ENCODE peak calls at places on chromosomes 12 and 14, in nine cellular contexts. R is choroid plexus epithelial cell; J is A549; X is endothelial cell of umbilical vein; U is fibroblast of lung; A is mammary epithelial cell; O is GM12865; Y is CD8-positive, alpha-beta T cell; Z is Caco-2. M is an unnamed sample.
A peak's percentile ranks its signal among the peaks of the same experiment; 100 is the strongest.

GRCh38 chr14:22184157-22185025 is 404.6 kb downstream of the DAD1 start:
- DNase-seq in R (peak; percentile 13), J (no peak), X (peak; percentile 47), U (peak; percentile 40), A (no peak), O (no peak), Y (no peak), Z (no peak), M (no peak)

GRCh38 chr12:132899033-132899432 is 11.6 kb upstream of the CHFR start:
- DNase-seq in R (peak; percentile 19), J (no peak), X (peak; percentile 10), U (no peak), A (peak; percentile 12), O (no peak), Y (no peak), Z (no peak), M (no peak)

GRCh38 chr12:120529641-120530314 is 820 bp upstream of the COQ5 start:
- DNase-seq in R (peak; percentile 79), J (peak; percentile 61), X (peak; percentile 73), U (no peak), A (peak; percentile 61), O (peak; percentile 47), Y (no peak), Z (peak; percentile 63), M (peak; percentile 59)

GRCh38 chr14:74647834-74648361 is 35.9 kb upstream of the LTBP2 start:
- DNase-seq in R (peak; percentile 24), J (no peak), X (peak; percentile 29), U (no peak), A (peak; percentile 57), O (no peak), Y (no peak), Z (no peak), M (no peak)

GRCh38 chr14:98999345-98999744 is 272.7 kb downstream of the BCL11B start:
- DNase-seq in R (no peak), J (no peak), X (no peak), U (no peak), A (no peak), O (no peak), Y (no peak), Z (no peak), M (no peak)

GRCh38 chr12:4279120-4279690 is 5.6 kb downstream of the CCND2 start:
- DNase-seq in R (no peak), J (no peak), X (no peak), U (no peak), A (no peak), O (no peak), Y (no peak), Z (peak; percentile 17), M (no peak)

GRCh38 chr14:52876311-52876710 is 74.5 kb downstream of the FERMT2 start:
- DNase-seq in R (peak; percentile 64), J (no peak), X (no peak), U (peak; percentile 69), A (no peak), O (no peak), Y (no peak), Z (no peak), M (no peak)

GRCh38 chr12:26240329-26240815 is 45.0 kb downstream of the SSPN start:
- DNase-seq in R (no peak), J (no peak), X (no peak), U (no peak), A (no peak), O (no peak), Y (no peak), Z (no peak), M (no peak)

GRCh38 chr12:4701383-4701782 is 18.8 kb upstream of the GALNT8 start:
- DNase-seq in R (no peak), J (no peak), X (no peak), U (peak; percentile 38), A (no peak), O (no peak), Y (no peak), Z (no peak), M (no peak)

GRCh38 chr12:130334937-130335336 is 2.8 kb upstream of the PIWIL1 start:
- DNase-seq in R (no peak), J (no peak), X (no peak), U (no peak), A (peak; percentile 1), O (no peak), Y (no peak), Z (no peak), M (no peak)

GRCh38 chr12:88944403-88944802 is 364.1 kb upstream of the KITLG start:
- DNase-seq in R (peak; percentile 53), J (peak; percentile 72), X (peak; percentile 91), U (peak; percentile 28), A (peak; percentile 66), O (peak; percentile 9), Y (no peak), Z (no peak), M (no peak)

GRCh38 chr14:26833777-26834176 is 235.9 kb upstream of the NOVA1 start:
- DNase-seq in R (peak; percentile 12), J (peak; percentile 48), X (no peak), U (peak; percentile 22), A (no peak), O (no peak), Y (no peak), Z (no peak), M (no peak)

GRCh38 chr12:38507839-38508238 is 191.3 kb downstream of the ALG10B start:
- DNase-seq in R (no peak), J (no peak), X (no peak), U (no peak), A (peak; percentile 26), O (no peak), Y (no peak), Z (no peak), M (no peak)

GRCh38 chr14:22622220-22622619 is 21.9 kb downstream of the OR6J1 start:
- DNase-seq in R (peak; percentile 89), J (no peak), X (no peak), U (peak; percentile 74), A (peak; percentile 39), O (no peak), Y (no peak), Z (no peak), M (no peak)

GRCh38 chr14:34797747-34798583 is 77.2 kb downstream of the BAZ1A start:
- DNase-seq in R (no peak), J (no peak), X (no peak), U (no peak), A (no peak), O (no peak), Y (no peak), Z (peak; percentile 64), M (no peak)

GRCh38 chr12:4506870-4507269 is 31.8 kb upstream of the RAD51AP1 start:
- DNase-seq in R (peak; percentile 71), J (no peak), X (no peak), U (peak; percentile 50), A (peak; percentile 79), O (peak; percentile 77), Y (no peak), Z (no peak), M (no peak)

DNA sequence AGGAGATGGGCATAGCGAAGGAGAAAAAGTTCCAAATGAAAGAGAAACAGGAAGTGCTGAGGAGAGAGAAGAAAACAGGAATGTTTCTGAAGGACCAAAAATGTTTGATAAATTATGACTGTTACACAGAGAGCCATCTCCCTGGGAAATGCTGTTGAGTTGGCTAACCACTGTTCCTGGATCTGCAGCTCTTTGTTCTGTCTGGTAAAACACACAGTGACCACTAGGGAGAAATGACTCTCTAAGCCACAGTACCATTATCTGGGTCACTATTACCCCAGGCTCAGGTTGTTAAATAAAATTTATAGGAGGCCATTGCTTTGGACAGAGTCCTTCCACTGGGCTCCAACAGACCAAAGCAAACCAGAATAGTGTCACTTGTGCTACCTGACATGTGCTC is 219.3 kb downstream of the CRADD start:
- DNase-seq in R (peak; percentile 19), J (no peak), X (no peak), U (no peak), A (no peak), O (no peak), Y (no peak), Z (no peak), M (no peak)
- TF ChIP-seq CTCF in R (peak; percentile 32), J (no peak), X (no peak), U (no peak), A (peak; percentile 9), O (peak; percentile 16), Y (no peak), Z (no peak), M (no peak)

GRCh38 chr12:42589465-42590323 is at the start of gene PRICKLE1:
- DNase-seq in R (peak; percentile 60), J (peak; percentile 25), X (peak; percentile 69), U (peak; percentile 64), A (peak; percentile 64), O (peak; percentile 43), Y (no peak), Z (peak; percentile 61), M (no peak)
- H3K4me3 ChIP-seq in R (peak within 1 kb of the TSS; percentile 91), J (peak within 1 kb of the TSS; percentile 73), X (peak within 1 kb of the TSS; percentile 99), U (peak within 1 kb of the TSS; percentile 56), A (peak within 1 kb of the TSS; percentile 95), O (peak within 1 kb of the TSS; percentile 35), Y (no peak within 1 kb of the TSS), Z (peak within 1 kb of the TSS; percentile 47), M (no peak within 1 kb of the TSS)

DNA sequence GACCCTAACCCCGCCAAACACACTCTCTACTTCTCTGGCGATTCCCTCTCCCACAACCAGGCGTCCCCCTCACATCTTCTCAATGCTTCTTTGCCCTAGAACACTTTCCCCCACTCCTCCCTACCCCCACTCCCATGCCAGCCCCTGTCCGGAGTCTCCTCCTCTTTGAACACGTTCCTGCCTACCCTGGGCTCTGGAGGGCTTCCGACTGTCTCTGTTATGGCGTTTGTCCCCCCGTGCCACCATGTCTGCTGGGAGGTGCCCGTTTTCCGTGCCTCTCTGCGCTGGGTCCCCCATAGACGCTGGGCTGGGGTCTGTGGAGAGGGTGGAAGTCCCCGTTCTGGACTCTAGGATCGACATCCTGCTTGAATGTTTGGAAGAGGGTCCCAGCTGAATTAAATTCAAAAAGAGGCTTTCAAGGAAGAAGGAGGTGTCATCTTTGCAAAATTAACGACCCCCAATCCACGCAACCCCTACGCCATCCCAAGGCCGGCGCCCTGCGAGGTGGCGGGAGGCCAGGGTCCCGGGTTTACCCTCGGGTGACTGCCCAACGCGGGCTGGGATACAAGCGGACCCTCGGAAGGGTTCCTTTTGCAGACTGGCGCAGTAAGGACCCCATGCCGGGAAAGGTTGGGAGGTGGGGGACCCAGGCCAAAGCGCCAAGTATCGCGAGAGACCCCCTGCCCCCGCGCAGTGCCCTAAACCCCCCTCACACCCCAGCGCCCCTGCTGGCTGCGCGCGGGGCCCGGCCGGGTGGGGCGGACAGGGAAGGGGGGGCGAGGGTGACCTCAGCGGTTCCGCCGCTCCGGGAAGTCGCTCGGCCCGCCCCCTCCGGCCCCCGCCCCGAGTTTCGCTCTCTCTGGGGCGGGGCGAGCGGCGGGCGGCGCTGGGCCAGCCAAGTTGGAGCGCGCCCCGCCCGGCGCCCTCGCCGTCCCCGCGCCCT is 973 bp upstream of the ZBTB42 start:
- DNase-seq in R (peak; percentile 66), J (no peak), X (peak; percentile 62), U (peak; percentile 78), A (peak; percentile 45), O (peak; percentile 85), Y (peak; percentile 81), Z (peak; percentile 83), M (no peak)
- TF ChIP-seq CTCF in R (peak; percentile 41), J (peak; percentile 5), X (peak; percentile 51), U (peak; percentile 28), A (no peak), O (peak; percentile 41), Y (no peak), Z (peak; percentile 55), M (peak; percentile 39)

DNA sequence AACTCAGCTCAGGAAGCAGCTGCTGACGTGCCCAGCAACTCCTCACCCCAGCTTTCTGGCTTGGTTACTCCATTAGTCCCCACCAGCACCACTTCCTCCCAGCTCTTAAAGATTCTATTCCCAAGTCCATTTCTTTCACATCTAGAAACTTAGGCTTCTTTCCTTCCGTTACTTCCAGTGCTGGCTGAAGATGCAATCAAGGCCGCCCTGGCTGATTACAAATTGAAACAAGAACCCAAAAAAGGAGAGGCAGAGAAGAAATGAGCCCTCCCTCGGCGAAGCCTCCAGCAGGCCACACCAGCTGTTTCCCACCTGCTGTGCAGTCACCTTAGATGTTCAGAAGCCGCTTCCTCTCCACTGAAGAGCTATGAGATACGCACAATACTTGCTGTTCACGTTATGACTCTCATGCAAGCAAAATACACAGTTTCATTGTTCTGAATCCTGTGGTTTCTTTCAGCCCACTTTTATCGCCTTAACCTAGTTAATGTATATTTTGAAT is 6.3 kb downstream of the ISCU start:
- DNase-seq in R (peak; percentile 25), J (no peak), X (no peak), U (no peak), A (no peak), O (peak; percentile 98), Y (peak; percentile 46), Z (no peak), M (no peak)
- H3K4me3 ChIP-seq in R (no peak overlapping the region), J (no peak overlapping the region), X (no peak overlapping the region), U (no peak overlapping the region), A (no peak overlapping the region), O (peak overlapping the region; percentile 43), Y (peak overlapping the region; percentile 5), Z (no peak overlapping the region), M (no peak overlapping the region)

M was measured in LNCaP clone FGC.